ENCODE peak calls at places on chromosome 14, in ten cellular contexts. One of them, this sample, is unnamed.

GRCh38 chr14:61460853-61461611 is 139.7 kb downstream of the PRKCH start:
- DNase-seq in left ventricle myocardium inferior: no peak
- DNase-seq in HS-5: no peak
- DNase-seq in epithelial cell of esophagus: peak; percentile 92
- DNase-seq in lung: no peak
- DNase-seq in left lobe of liver: no peak
- DNase-seq in GM12865: no peak
- DNase-seq in AG20443: no peak
- DNase-seq in stimulated activated CD8-positive, alpha-beta memory T cell treated with anti-CD3 and anti-CD28 coated beads, Interleukin-4, amount 100 ng/mL, for 24 hours: no peak
- DNase-seq in upper lobe of right lung: no peak
- DNase-seq in this sample: no peak

GRCh38 chr14:34722723-34723545 is 8.5 kb upstream of the CFL2 start:
- DNase-seq in upper lobe of right lung: no peak
- DNase-seq in AG20443: peak; percentile 79
- DNase-seq in left ventricle myocardium inferior: no peak
- DNase-seq in left lobe of liver: peak; percentile 51
- DNase-seq in GM12865: peak; percentile 53
- DNase-seq in epithelial cell of esophagus: peak; percentile 57
- DNase-seq in stimulated activated CD8-positive, alpha-beta memory T cell treated with anti-CD3 and anti-CD28 coated beads, Interleukin-4, amount 100 ng/mL, for 24 hours: peak; percentile 2
- DNase-seq in HS-5: peak; percentile 59
- DNase-seq in lung: no peak
- DNase-seq in this sample: peak; percentile 73

GRCh38 chr14:74610866-74611671 is 968 bp downstream of the LTBP2 start:
- DNase-seq in left ventricle myocardium inferior: no peak
- DNase-seq in stimulated activated CD8-positive, alpha-beta memory T cell treated with anti-CD3 and anti-CD28 coated beads, Interleukin-4, amount 100 ng/mL, for 24 hours: no peak
- DNase-seq in lung: no peak
- DNase-seq in epithelial cell of esophagus: no peak
- DNase-seq in left lobe of liver: no peak
- DNase-seq in upper lobe of right lung: no peak
- DNase-seq in HS-5: no peak
- DNase-seq in GM12865: no peak
- DNase-seq in AG20443: no peak
- DNase-seq in this sample: no peak

GRCh38 chr14:71403673-71404072 is 496.4 kb downstream of the PCNX1 start:
- DNase-seq in stimulated activated CD8-positive, alpha-beta memory T cell treated with anti-CD3 and anti-CD28 coated beads, Interleukin-4, amount 100 ng/mL, for 24 hours: no peak
- DNase-seq in AG20443: no peak
- DNase-seq in HS-5: no peak
- DNase-seq in GM12865: peak; percentile 82
- DNase-seq in lung: no peak
- DNase-seq in left lobe of liver: no peak
- DNase-seq in left ventricle myocardium inferior: no peak
- DNase-seq in epithelial cell of esophagus: peak; percentile 70
- DNase-seq in upper lobe of right lung: no peak
- DNase-seq in this sample: peak; percentile 27

GRCh38 chr14:37985826-37986470 is 221.8 kb upstream of the SSTR1 start:
- DNase-seq in stimulated activated CD8-positive, alpha-beta memory T cell treated with anti-CD3 and anti-CD28 coated beads, Interleukin-4, amount 100 ng/mL, for 24 hours: peak; percentile 11
- DNase-seq in lung: no peak
- DNase-seq in HS-5: no peak
- DNase-seq in epithelial cell of esophagus: peak; percentile 48
- DNase-seq in GM12865: peak; percentile 12
- DNase-seq in upper lobe of right lung: no peak
- DNase-seq in left ventricle myocardium inferior: no peak
- DNase-seq in left lobe of liver: no peak
- DNase-seq in AG20443: peak; percentile 39
- DNase-seq in this sample: peak; percentile 4

GRCh38 chr14:65225299-65226159 is 123.2 kb upstream of the MAX start:
- DNase-seq in lung: no peak
- DNase-seq in upper lobe of right lung: no peak
- DNase-seq in left ventricle myocardium inferior: no peak
- DNase-seq in AG20443: no peak
- DNase-seq in epithelial cell of esophagus: no peak
- DNase-seq in GM12865: peak; percentile 60
- DNase-seq in HS-5: no peak
- DNase-seq in stimulated activated CD8-positive, alpha-beta memory T cell treated with anti-CD3 and anti-CD28 coated beads, Interleukin-4, amount 100 ng/mL, for 24 hours: no peak
- DNase-seq in left lobe of liver: no peak
- DNase-seq in this sample: no peak

GRCh38 chr14:89767861-89768268 is 186.7 kb downstream of the EFCAB11 start:
- DNase-seq in left ventricle myocardium inferior: no peak
- DNase-seq in HS-5: peak; percentile 18
- DNase-seq in GM12865: peak; percentile 90
- DNase-seq in epithelial cell of esophagus: peak; percentile 63
- DNase-seq in AG20443: peak; percentile 59
- DNase-seq in stimulated activated CD8-positive, alpha-beta memory T cell treated with anti-CD3 and anti-CD28 coated beads, Interleukin-4, amount 100 ng/mL, for 24 hours: peak; percentile 24
- DNase-seq in left lobe of liver: peak; percentile 58
- DNase-seq in upper lobe of right lung: no peak
- DNase-seq in lung: no peak
- DNase-seq in this sample: peak; percentile 50

GRCh38 chr14:94670692-94671285 is 58.6 kb downstream of the SERPINA3 start:
- DNase-seq in stimulated activated CD8-positive, alpha-beta memory T cell treated with anti-CD3 and anti-CD28 coated beads, Interleukin-4, amount 100 ng/mL, for 24 hours: no peak
- DNase-seq in GM12865: no peak
- DNase-seq in lung: no peak
- DNase-seq in upper lobe of right lung: no peak
- DNase-seq in left lobe of liver: no peak
- DNase-seq in left ventricle myocardium inferior: no peak
- DNase-seq in HS-5: no peak
- DNase-seq in AG20443: no peak
- DNase-seq in epithelial cell of esophagus: no peak
- DNase-seq in this sample: no peak

GRCh38 chr14:49052516-49052915 is 533.7 kb downstream of the RPS29 start:
- DNase-seq in upper lobe of right lung: no peak
- DNase-seq in stimulated activated CD8-positive, alpha-beta memory T cell treated with anti-CD3 and anti-CD28 coated beads, Interleukin-4, amount 100 ng/mL, for 24 hours: no peak
- DNase-seq in left lobe of liver: no peak
- DNase-seq in HS-5: peak; percentile 68
- DNase-seq in lung: no peak
- DNase-seq in GM12865: no peak
- DNase-seq in epithelial cell of esophagus: no peak
- DNase-seq in left ventricle myocardium inferior: no peak
- DNase-seq in AG20443: no peak
- DNase-seq in this sample: no peak

GRCh38 chr14:74978416-74978947 is 23.1 kb upstream of the PGF start:
- DNase-seq in lung: no peak
- DNase-seq in GM12865: no peak
- DNase-seq in left ventricle myocardium inferior: no peak
- DNase-seq in upper lobe of right lung: no peak
- DNase-seq in AG20443: peak; percentile 31
- DNase-seq in left lobe of liver: no peak
- DNase-seq in epithelial cell of esophagus: peak; percentile 73
- DNase-seq in HS-5: no peak
- DNase-seq in stimulated activated CD8-positive, alpha-beta memory T cell treated with anti-CD3 and anti-CD28 coated beads, Interleukin-4, amount 100 ng/mL, for 24 hours: no peak
- DNase-seq in this sample: no peak

GRCh38 chr14:58808828-58809227 is 171.1 kb downstream of the DACT1 start:
- DNase-seq in epithelial cell of esophagus: peak; percentile 73
- DNase-seq in GM12865: no peak
- DNase-seq in left lobe of liver: no peak
- DNase-seq in AG20443: no peak
- DNase-seq in HS-5: no peak
- DNase-seq in lung: peak; percentile 31
- DNase-seq in upper lobe of right lung: no peak
- DNase-seq in stimulated activated CD8-positive, alpha-beta memory T cell treated with anti-CD3 and anti-CD28 coated beads, Interleukin-4, amount 100 ng/mL, for 24 hours: no peak
- DNase-seq in left ventricle myocardium inferior: no peak
- DNase-seq in this sample: no peak

GRCh38 chr14:85221832-85222231 is 308.1 kb upstream of the FLRT2 start:
- DNase-seq in left lobe of liver: no peak
- DNase-seq in lung: no peak
- DNase-seq in stimulated activated CD8-positive, alpha-beta memory T cell treated with anti-CD3 and anti-CD28 coated beads, Interleukin-4, amount 100 ng/mL, for 24 hours: no peak
- DNase-seq in epithelial cell of esophagus: no peak
- DNase-seq in AG20443: no peak
- DNase-seq in left ventricle myocardium inferior: no peak
- DNase-seq in upper lobe of right lung: no peak
- DNase-seq in HS-5: no peak
- DNase-seq in GM12865: no peak
- DNase-seq in this sample: no peak

GRCh38 chr14:80645667-80646413 is 295.7 kb downstream of the CEP128 start:
- DNase-seq in stimulated activated CD8-positive, alpha-beta memory T cell treated with anti-CD3 and anti-CD28 coated beads, Interleukin-4, amount 100 ng/mL, for 24 hours: no peak
- DNase-seq in HS-5: no peak
- DNase-seq in left lobe of liver: no peak
- DNase-seq in GM12865: no peak
- DNase-seq in left ventricle myocardium inferior: no peak
- DNase-seq in AG20443: no peak
- DNase-seq in upper lobe of right lung: no peak
- DNase-seq in lung: no peak
- DNase-seq in epithelial cell of esophagus: peak; percentile 10
- DNase-seq in this sample: no peak

GRCh38 chr14:88612981-88613380 is 50.1 kb downstream of the ZC3H14 start:
- DNase-seq in left lobe of liver: no peak
- DNase-seq in HS-5: no peak
- DNase-seq in AG20443: no peak
- DNase-seq in lung: no peak
- DNase-seq in upper lobe of right lung: no peak
- DNase-seq in left ventricle myocardium inferior: no peak
- DNase-seq in epithelial cell of esophagus: no peak
- DNase-seq in GM12865: no peak
- DNase-seq in stimulated activated CD8-positive, alpha-beta memory T cell treated with anti-CD3 and anti-CD28 coated beads, Interleukin-4, amount 100 ng/mL, for 24 hours: no peak
- DNase-seq in this sample: no peak

GRCh38 chr14:37591311-37591940 is 3.6 kb downstream of the FOXA1 start:
- DNase-seq in GM12865: no peak
- DNase-seq in left ventricle myocardium inferior: no peak
- DNase-seq in AG20443: no peak
- DNase-seq in stimulated activated CD8-positive, alpha-beta memory T cell treated with anti-CD3 and anti-CD28 coated beads, Interleukin-4, amount 100 ng/mL, for 24 hours: no peak
- DNase-seq in HS-5: no peak
- DNase-seq in lung: no peak
- DNase-seq in upper lobe of right lung: peak; percentile 81
- DNase-seq in epithelial cell of esophagus: peak; percentile 70
- DNase-seq in left lobe of liver: peak; percentile 86
- DNase-seq in this sample: no peak

GRCh38 chr14:35632276-35633071 is 98.5 kb downstream of the INSM2 start:
- DNase-seq in AG20443: peak; percentile 9
- DNase-seq in GM12865: no peak
- DNase-seq in stimulated activated CD8-positive, alpha-beta memory T cell treated with anti-CD3 and anti-CD28 coated beads, Interleukin-4, amount 100 ng/mL, for 24 hours: no peak
- DNase-seq in left ventricle myocardium inferior: no peak
- DNase-seq in HS-5: no peak
- DNase-seq in upper lobe of right lung: no peak
- DNase-seq in left lobe of liver: no peak
- DNase-seq in lung: no peak
- DNase-seq in epithelial cell of esophagus: peak; percentile 4
- DNase-seq in this sample: no peak

GRCh38 chr14:87181288-87181687 is 811.7 kb downstream of the GALC start:
- DNase-seq in left lobe of liver: no peak
- DNase-seq in HS-5: no peak
- DNase-seq in upper lobe of right lung: no peak
- DNase-seq in GM12865: no peak
- DNase-seq in lung: no peak
- DNase-seq in left ventricle myocardium inferior: no peak
- DNase-seq in stimulated activated CD8-positive, alpha-beta memory T cell treated with anti-CD3 and anti-CD28 coated beads, Interleukin-4, amount 100 ng/mL, for 24 hours: no peak
- DNase-seq in AG20443: no peak
- DNase-seq in epithelial cell of esophagus: no peak
- DNase-seq in this sample: no peak

GRCh38 chr14:31884776-31885379 is 192.2 kb upstream of the ARHGAP5 start:
- DNase-seq in epithelial cell of esophagus: peak; percentile 74
- DNase-seq in upper lobe of right lung: no peak
- DNase-seq in GM12865: no peak
- DNase-seq in lung: no peak
- DNase-seq in left lobe of liver: no peak
- DNase-seq in left ventricle myocardium inferior: no peak
- DNase-seq in HS-5: peak; percentile 18
- DNase-seq in stimulated activated CD8-positive, alpha-beta memory T cell treated with anti-CD3 and anti-CD28 coated beads, Interleukin-4, amount 100 ng/mL, for 24 hours: no peak
- DNase-seq in AG20443: no peak
- DNase-seq in this sample: no peak

GRCh38 chr14:77051101-77051500 is 22.6 kb upstream of the IRF2BPL start:
- DNase-seq in GM12865: no peak
- DNase-seq in AG20443: peak; percentile 51
- DNase-seq in upper lobe of right lung: peak; percentile 92
- DNase-seq in lung: peak; percentile 66
- DNase-seq in epithelial cell of esophagus: no peak
- DNase-seq in left lobe of liver: peak; percentile 90
- DNase-seq in left ventricle myocardium inferior: peak; percentile 81
- DNase-seq in HS-5: no peak
- DNase-seq in stimulated activated CD8-positive, alpha-beta memory T cell treated with anti-CD3 and anti-CD28 coated beads, Interleukin-4, amount 100 ng/mL, for 24 hours: no peak
- DNase-seq in this sample: no peak

This sample was measured in GM20000.